ENCODE peak calls at places on chromosomes 5 and 9, in six cellular contexts. J is kidney; N is heart left ventricle; G is fibroblast of the aortic adventitia; O is CD4-positive, CD25-positive, alpha-beta regulatory T cell; H is naive thymus-derived CD4-positive, alpha-beta T cell. T is an unnamed sample.

GRCh38 chr5:62593331-62593730 is 14.7 kb downstream of the LRRC70 start:
- DNase-seq in J (no peak), N (no peak), G (peak), O (no peak), H (no peak), T (no peak)

GRCh38 chr5:174505621-174506020 is 218.8 kb upstream of the MSX2 start:
- DNase-seq in J (no peak), N (no peak), G (peak), O (no peak), H (no peak), T (peak)

GRCh38 chr9:121754655-121755436 is 103.4 kb downstream of the DAB2IP start:
- DNase-seq in J (peak), N (no peak), G (no peak), O (no peak), H (no peak), T (no peak)

GRCh38 chr9:4939118-4939561 is 45.9 kb upstream of the JAK2 start:
- DNase-seq in J (no peak), N (no peak), G (no peak), O (peak), H (no peak), T (peak)

GRCh38 chr9:4297795-4298254 is 2.0 kb downstream of the GLIS3 start:
- DNase-seq in J (peak), N (peak), G (peak), O (peak), H (peak), T (peak)

GRCh38 chr5:54524704-54525103 is 7.1 kb downstream of the SNX18 start:
- DNase-seq in J (peak), N (peak), G (no peak), O (no peak), H (no peak), T (no peak)

GRCh38 chr9:75455444-75455921 is 367.2 kb downstream of the OSTF1 start:
- DNase-seq in J (no peak), N (peak), G (no peak), O (no peak), H (no peak), T (no peak)

GRCh38 chr5:160616712-160617497 is 195.2 kb downstream of the PTTG1 start:
- DNase-seq in J (no peak), N (no peak), G (no peak), O (no peak), H (no peak), T (peak)

GRCh38 chr5:64331597-64332277 is 166.1 kb downstream of the RNF180 start:
- DNase-seq in J (peak), N (peak), G (no peak), O (no peak), H (no peak), T (no peak)

GRCh38 chr5:170151105-170151831 is 45.6 kb downstream of the FOXI1 start:
- DNase-seq in J (peak), N (peak), G (peak), O (no peak), H (no peak), T (no peak)

GRCh38 chr5:127844631-127845030 is 141.4 kb downstream of the CCDC192 start:
- DNase-seq in J (no peak), N (peak), G (no peak), O (no peak), H (no peak), T (no peak)

GRCh38 chr5:67181648-67182218 is 14.9 kb downstream of the CD180 start:
- DNase-seq in J (no peak), N (no peak), G (no peak), O (peak), H (no peak), T (no peak)

GRCh38 chr5:73327908-73328455 is 120.6 kb downstream of the FOXD1 start:
- DNase-seq in J (no peak), N (no peak), G (peak), O (no peak), H (no peak), T (no peak)

GRCh38 chr5:10762178-10762775 is 1.2 kb upstream of the DAP start:
- DNase-seq in J (no peak), N (peak), G (peak), O (no peak), H (peak), T (no peak)

DNA sequence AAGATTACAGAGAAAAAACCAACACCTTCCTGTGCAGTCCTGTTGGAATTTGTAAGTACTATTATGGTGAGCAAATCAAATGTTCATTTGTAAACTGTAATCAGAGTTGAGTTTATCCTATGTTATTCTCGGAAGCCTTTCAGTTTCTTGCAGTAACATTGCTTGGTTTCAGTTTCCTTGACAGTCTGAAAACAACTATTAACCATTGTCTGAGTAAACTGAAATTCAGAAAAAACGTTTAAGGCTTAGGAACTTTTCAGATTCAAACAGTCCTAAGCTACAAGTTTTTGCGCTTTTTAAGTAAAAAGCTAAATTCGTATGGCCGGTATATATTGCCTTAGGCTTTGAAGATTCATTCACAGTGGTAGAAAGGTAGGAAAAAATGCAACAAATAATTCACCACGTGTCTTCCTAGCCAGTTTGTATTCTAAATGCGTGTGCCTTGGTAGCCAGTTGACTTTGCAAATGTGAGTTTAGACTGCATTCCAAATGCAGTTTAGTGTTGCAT is 2.5 kb downstream of the GPBP1 start:
- DNase-seq in J (no peak), N (no peak), G (peak), O (peak), H (peak), T (no peak)
- H3K4me3 ChIP-seq in J (peak), N (peak), G (peak), O (peak), H (peak), T (peak)

GRCh38 chr9:123339666-123340414 is 16.2 kb upstream of the CRB2 start:
- DNase-seq in J (no peak), N (peak), G (no peak), O (peak), H (peak), T (peak)

GRCh38 chr9:123336959-123337358 is 19.0 kb upstream of the CRB2 start:
- DNase-seq in J (no peak), N (no peak), G (no peak), O (no peak), H (no peak), T (no peak)

GRCh38 chr9:123337971-123338370 is 18.0 kb upstream of the CRB2 start:
- DNase-seq in J (no peak), N (no peak), G (no peak), O (no peak), H (no peak), T (no peak)

GRCh38 chr9:123336455-123336854 is 19.5 kb upstream of the CRB2 start:
- DNase-seq in J (no peak), N (no peak), G (no peak), O (no peak), H (no peak), T (no peak)

DNA sequence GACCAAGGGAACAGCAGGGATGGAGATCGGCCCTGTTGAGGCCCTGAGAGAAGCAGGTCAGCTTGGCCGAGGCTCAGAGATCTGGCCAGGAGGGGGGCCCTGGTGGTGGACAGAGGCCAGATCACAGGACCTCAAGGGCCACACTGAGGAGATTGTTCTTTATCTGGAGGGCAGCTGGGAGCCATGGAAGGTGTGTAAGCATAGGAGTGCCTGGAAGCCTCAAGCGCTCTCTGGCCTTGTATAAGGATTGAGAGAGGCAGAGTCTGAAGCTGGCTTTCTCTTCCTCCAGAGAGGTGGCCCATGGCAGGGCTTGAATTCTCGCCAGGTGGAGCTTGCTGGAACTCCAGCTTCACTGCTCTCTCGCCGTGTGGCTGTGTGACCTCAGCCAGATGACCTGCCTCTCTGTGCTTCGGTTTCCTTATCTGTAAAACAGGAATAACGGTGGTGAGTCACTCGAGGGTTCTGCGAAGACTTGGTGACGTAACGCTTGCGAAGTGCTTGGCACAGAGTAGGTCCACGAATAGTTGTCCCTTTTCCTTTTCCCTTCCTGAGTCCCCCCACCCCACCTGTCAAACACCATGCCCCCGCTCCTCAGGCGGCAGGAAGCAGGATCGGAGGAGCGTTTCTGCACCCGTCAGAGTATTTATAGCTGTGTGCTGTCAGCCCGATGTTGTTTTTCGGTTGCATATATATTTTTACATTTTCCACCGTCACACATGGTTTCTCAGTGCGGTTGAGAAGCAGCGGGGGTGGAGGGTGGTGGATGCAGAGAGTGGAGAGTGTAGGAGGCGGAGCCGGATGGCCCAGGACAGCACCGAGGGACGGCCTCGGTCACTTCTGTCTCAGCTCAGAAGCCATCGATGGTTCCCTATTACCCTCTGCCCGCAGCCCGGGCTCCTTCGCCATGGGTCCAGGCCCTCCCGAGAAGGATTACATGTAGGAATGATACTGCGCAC is 17.0 kb upstream of the CRB2 start:
- DNase-seq in J (no peak), N (peak), G (no peak), O (peak), H (peak), T (no peak)
- H3K4me3 ChIP-seq in J (peak), N (peak), G (no peak), O (peak), H (peak), T (peak)

GRCh38 chr5:14223372-14223771 is 80.2 kb downstream of the TRIO start:
- DNase-seq in J (no peak), N (no peak), G (no peak), O (peak), H (no peak), T (no peak)
- H3K4me3 ChIP-seq in J (no peak), N (no peak), G (no peak), O (no peak), H (no peak), T (no peak)

GRCh38 chr5:143231426-143231825 is 172.1 kb downstream of the NR3C1 start:
- DNase-seq in J (no peak), N (no peak), G (no peak), O (no peak), H (no peak), T (no peak)

GRCh38 chr5:143229426-143229895 is 174.0 kb downstream of the NR3C1 start:
- DNase-seq in J (no peak), N (peak), G (no peak), O (peak), H (peak), T (peak)

GRCh38 chr5:143230676-143230996 is 172.8 kb downstream of the NR3C1 start:
- DNase-seq in J (no peak), N (no peak), G (no peak), O (no peak), H (peak), T (peak)

GRCh38 chr5:143228597-143229293 is 174.7 kb downstream of the NR3C1 start:
- DNase-seq in J (no peak), N (no peak), G (no peak), O (peak), H (no peak), T (peak)

DNA sequence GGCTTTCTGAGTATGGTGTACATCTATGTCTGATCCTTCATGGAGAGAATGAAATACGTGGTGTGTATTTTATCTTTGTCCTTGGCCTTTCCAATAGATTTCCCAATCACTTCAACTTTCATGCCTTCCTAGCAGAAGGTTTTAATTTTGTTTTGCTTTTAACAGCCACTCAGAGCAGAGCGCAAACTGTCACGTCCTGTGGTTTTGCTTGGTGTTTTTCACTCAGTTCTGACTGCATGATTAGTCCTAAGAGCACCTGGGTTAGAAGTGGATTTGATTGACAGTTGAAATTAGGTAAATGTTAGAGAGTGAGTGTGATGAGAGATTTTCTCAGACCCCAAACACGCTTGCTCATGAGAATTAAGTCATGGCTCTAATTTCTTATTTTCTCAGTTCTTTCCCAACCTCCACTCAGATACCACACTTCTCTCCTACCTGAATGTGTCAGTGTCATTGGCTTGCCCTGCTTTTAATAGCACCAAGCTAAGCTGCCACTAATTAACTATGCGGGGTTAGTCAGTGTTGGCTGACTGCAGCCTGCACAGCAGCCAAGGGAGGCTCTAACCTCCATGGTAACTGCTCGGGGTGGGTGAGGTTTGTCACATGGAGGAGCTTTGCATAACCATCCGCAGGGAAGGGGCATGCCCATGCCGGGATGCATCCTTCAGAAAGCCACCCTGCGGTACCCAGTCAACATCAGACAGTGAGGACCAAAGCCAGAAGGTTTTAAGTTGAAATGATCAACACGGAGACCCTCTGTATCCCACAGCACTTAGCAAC is 173.4 kb downstream of the NR3C1 start:
- DNase-seq in J (peak), N (no peak), G (peak), O (peak), H (peak), T (peak)
- H3K4me3 ChIP-seq in J (no peak), N (no peak), G (no peak), O (peak), H (peak), T (peak)

DNA sequence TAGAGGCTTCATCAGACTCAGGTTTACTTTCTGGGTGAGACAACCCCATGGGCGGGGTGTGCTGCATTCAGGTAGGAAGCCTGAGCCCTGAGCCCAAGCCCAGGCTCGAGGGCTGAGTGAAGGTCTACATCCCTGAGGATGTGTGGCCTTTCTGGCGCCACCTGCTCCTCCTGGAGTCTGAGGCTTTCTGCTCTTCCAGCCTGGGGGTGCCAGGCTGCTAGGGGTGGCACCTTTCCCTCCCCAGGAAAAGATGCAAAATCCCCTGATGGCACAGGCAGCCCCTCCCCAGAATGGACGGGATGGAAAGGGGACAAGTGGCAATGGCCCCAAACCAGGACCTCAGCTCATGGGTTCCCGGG is 44.4 kb upstream of the PRRC2B start:
- DNase-seq in J (no peak), N (no peak), G (no peak), O (no peak), H (no peak), T (no peak)
- H3K4me3 ChIP-seq in J (peak), N (no peak), G (no peak), O (no peak), H (no peak), T (peak)

T was measured in Jurkat, Clone E6-1.